ENCODE peak calls at places on chromosomes 6 and 20, in six cellular contexts. G is B cell; P is AG20443; E is AG04450; D is activated CD4-positive, alpha-beta T cell treated with anti-CD3 and anti-CD28 coated beads, Interleukin-2, amount 50 U/mL, for 1 hour; Z is fibroblast of villous mesenchyme. W is an unnamed sample.

GRCh38 chr6:108897371-108897770 is 49.1 kb downstream of the ARMC2 start:
- DNase-seq in G (no peak), P (no peak), E (no peak), D (no peak), Z (peak), W (peak)

GRCh38 chr20:45588800-45589199 is 9.7 kb upstream of the WFDC8 start:
- DNase-seq in G (no peak), P (no peak), E (no peak), D (no peak), Z (no peak), W (peak)

GRCh38 chr6:104940881-104941693 is 15.8 kb upstream of the LIN28B start:
- DNase-seq in G (peak), P (peak), E (no peak), D (peak), Z (peak), W (peak)

GRCh38 chr6:149342525-149342924 is 25.0 kb downstream of the TAB2 start:
- DNase-seq in G (peak), P (no peak), E (no peak), D (no peak), Z (no peak), W (no peak)

GRCh38 chr6:75317503-75318206 is 33.1 kb upstream of the TMEM30A start:
- DNase-seq in G (no peak), P (peak), E (no peak), D (no peak), Z (peak), W (peak)

GRCh38 chr6:53233309-53233708 is 84.7 kb upstream of the GCM1 start:
- DNase-seq in G (no peak), P (no peak), E (no peak), D (no peak), Z (no peak), W (peak)

GRCh38 chr6:132132420-132132819 is 181.2 kb upstream of the CCN2 start:
- DNase-seq in G (no peak), P (no peak), E (no peak), D (no peak), Z (no peak), W (peak)

GRCh38 chr6:8435845-8436168 is 462 bp upstream of the SLC35B3 start:
- DNase-seq in G (no peak), P (no peak), E (no peak), D (no peak), Z (no peak), W (no peak)

W was measured in EL.